ENCODE peak calls at places on chromosomes 5 and 9, in five cellular contexts. T, Z, Q, A and R are unnamed samples.

GRCh38 chr9:131739988-131740648 is at the start of gene RAPGEF1:
- DNase-seq in T (no peak), Z (peak; percentile 88), Q (peak; percentile 81), A (no peak), R (peak; percentile 70)

GRCh38 chr5:56369333-56369947 is 136.3 kb upstream of the ANKRD55 start:
- DNase-seq in T (no peak), Z (no peak), Q (no peak), A (no peak), R (no peak)

GRCh38 chr5:16777432-16777831 is 158.7 kb downstream of the MYO10 start:
- DNase-seq in T (no peak), Z (no peak), Q (no peak), A (no peak), R (no peak)

GRCh38 chr9:86315088-86315487 is 32.8 kb upstream of the ISCA1 start:
- DNase-seq in T (no peak), Z (no peak), Q (no peak), A (no peak), R (no peak)

GRCh38 chr5:33148076-33148501 is 292.7 kb upstream of the TARS1 start:
- DNase-seq in T (no peak), Z (no peak), Q (no peak), A (no peak), R (no peak)

GRCh38 chr9:23826120-23826629 is at the start of gene ELAVL2:
- DNase-seq in T (peak; percentile 77), Z (no peak), Q (no peak), A (no peak), R (no peak)

GRCh38 chr5:15183520-15183919 is 311.9 kb upstream of the ANKH start:
- DNase-seq in T (no peak), Z (no peak), Q (no peak), A (no peak), R (no peak)

GRCh38 chr5:65100846-65101678 is 332.3 kb downstream of the CWC27 start:
- DNase-seq in T (no peak), Z (no peak), Q (no peak), A (no peak), R (peak; percentile 62)

GRCh38 chr5:180343846-180344327 is 9.2 kb downstream of the GFPT2 start:
- DNase-seq in T (no peak), Z (no peak), Q (no peak), A (no peak), R (no peak)

GRCh38 chr5:168756517-168757391 is 177.6 kb upstream of the PANK3 start:
- DNase-seq in T (no peak), Z (no peak), Q (no peak), A (no peak), R (no peak)

GRCh38 chr5:41410307-41410706 is 100.1 kb downstream of the PLCXD3 start:
- DNase-seq in T (no peak), Z (no peak), Q (no peak), A (no peak), R (no peak)

GRCh38 chr5:123997354-123998215 is 485.6 kb downstream of the CSNK1G3 start:
- DNase-seq in T (no peak), Z (no peak), Q (no peak), A (no peak), R (no peak)

GRCh38 chr9:88498880-88499279 is 36.1 kb upstream of the NXNL2 start:
- DNase-seq in T (no peak), Z (no peak), Q (no peak), A (no peak), R (no peak)

GRCh38 chr5:115601709-115602584 is at the start of gene TICAM2:
- DNase-seq in T (peak; percentile 65), Z (peak; percentile 47), Q (peak; percentile 41), A (peak; percentile 43), R (peak; percentile 23)

GRCh38 chr9:116267021-116267420 is 113.4 kb downstream of the PAPPA start:
- DNase-seq in T (no peak), Z (no peak), Q (no peak), A (no peak), R (no peak)

GRCh38 chr9:86944974-86945867 is 2.1 kb downstream of the GAS1 start:
- DNase-seq in T (no peak), Z (no peak), Q (no peak), A (no peak), R (no peak)

GRCh38 chr5:32942225-32942989 is 231.3 kb downstream of the NPR3 start:
- DNase-seq in T (no peak), Z (no peak), Q (no peak), A (no peak), R (peak; percentile 52)

GRCh38 chr9:78121488-78121887 is 89.9 kb upstream of the GNAQ start:
- DNase-seq in T (peak; percentile 79), Z (peak; percentile 26), Q (peak; percentile 28), A (no peak), R (peak; percentile 26)